ENCODE peak calls at places on chromosomes 16 and 17, in eight cellular contexts. One of them, this sample, is unnamed.

GRCh38 chr16:85750021-85750826 is 672 bp downstream of the C16orf74 start:
- DNase-seq in fibroblast of pulmonary artery: peak; percentile 55
- DNase-seq in breast epithelium: no peak
- DNase-seq in Panc1: no peak
- DNase-seq in AG09309: no peak
- DNase-seq in neural progenitor cell: peak; percentile 59
- DNase-seq in H1: no peak
- DNase-seq in prostate gland: no peak
- DNase-seq in this sample: peak; percentile 47

GRCh38 chr17:27545562-27546229 is 85.3 kb upstream of the LGALS9 start:
- DNase-seq in breast epithelium: no peak
- DNase-seq in prostate gland: no peak
- DNase-seq in Panc1: no peak
- DNase-seq in AG09309: no peak
- DNase-seq in H1: no peak
- DNase-seq in neural progenitor cell: no peak
- DNase-seq in fibroblast of pulmonary artery: no peak
- DNase-seq in this sample: peak; percentile 43

GRCh38 chr17:50640701-50641338 is 6.1 kb downstream of the ABCC3 start:
- DNase-seq in breast epithelium: no peak
- DNase-seq in fibroblast of pulmonary artery: peak; percentile 17
- DNase-seq in H1: no peak
- DNase-seq in prostate gland: no peak
- DNase-seq in Panc1: no peak
- DNase-seq in neural progenitor cell: no peak
- DNase-seq in AG09309: no peak
- DNase-seq in this sample: no peak

GRCh38 chr17:67582632-67583230 is 135.0 kb upstream of the NOL11 start:
- DNase-seq in breast epithelium: no peak
- DNase-seq in AG09309: no peak
- DNase-seq in Panc1: no peak
- DNase-seq in prostate gland: peak; percentile 91
- DNase-seq in fibroblast of pulmonary artery: peak; percentile 26
- DNase-seq in neural progenitor cell: no peak
- DNase-seq in H1: no peak
- DNase-seq in this sample: no peak

GRCh38 chr17:69761011-69761410 is 314.0 kb upstream of the KCNJ16 start:
- DNase-seq in neural progenitor cell: no peak
- DNase-seq in prostate gland: no peak
- DNase-seq in AG09309: no peak
- DNase-seq in breast epithelium: no peak
- DNase-seq in H1: no peak
- DNase-seq in Panc1: no peak
- DNase-seq in fibroblast of pulmonary artery: no peak
- DNase-seq in this sample: no peak

GRCh38 chr17:7477392-7478275 is 1.8 kb downstream of the ZBTB4 start:
- DNase-seq in prostate gland: no peak
- DNase-seq in neural progenitor cell: peak; percentile 71
- DNase-seq in breast epithelium: peak; percentile 73
- DNase-seq in AG09309: peak; percentile 86
- DNase-seq in fibroblast of pulmonary artery: peak; percentile 78
- DNase-seq in H1: no peak
- DNase-seq in Panc1: no peak
- DNase-seq in this sample: peak; percentile 88

GRCh38 chr16:28981517-28981916 is 3.3 kb upstream of the LAT start:
- DNase-seq in Panc1: peak; percentile 17
- DNase-seq in neural progenitor cell: peak; percentile 29
- DNase-seq in prostate gland: no peak
- DNase-seq in breast epithelium: no peak
- DNase-seq in H1: no peak
- DNase-seq in fibroblast of pulmonary artery: peak; percentile 14
- DNase-seq in AG09309: no peak
- DNase-seq in this sample: no peak

GRCh38 chr17:68057531-68057952 is 22.0 kb downstream of the KPNA2 start:
- DNase-seq in breast epithelium: no peak
- DNase-seq in H1: no peak
- DNase-seq in AG09309: no peak
- DNase-seq in neural progenitor cell: no peak
- DNase-seq in prostate gland: no peak
- DNase-seq in Panc1: no peak
- DNase-seq in fibroblast of pulmonary artery: peak; percentile 66
- DNase-seq in this sample: peak; percentile 65

GRCh38 chr17:48637323-48638260 is 11.4 kb upstream of the HOXB9 start:
- DNase-seq in AG09309: peak; percentile 52
- DNase-seq in fibroblast of pulmonary artery: peak; percentile 59
- DNase-seq in neural progenitor cell: no peak
- DNase-seq in Panc1: no peak
- DNase-seq in H1: no peak
- DNase-seq in breast epithelium: no peak
- DNase-seq in prostate gland: no peak
- DNase-seq in this sample: peak; percentile 77

GRCh38 chr17:44083250-44083849 is 12.8 kb downstream of the G6PC3 start:
- DNase-seq in Panc1: no peak
- DNase-seq in AG09309: no peak
- DNase-seq in breast epithelium: no peak
- DNase-seq in neural progenitor cell: no peak
- DNase-seq in prostate gland: no peak
- DNase-seq in H1: no peak
- DNase-seq in fibroblast of pulmonary artery: no peak
- DNase-seq in this sample: no peak

DNA sequence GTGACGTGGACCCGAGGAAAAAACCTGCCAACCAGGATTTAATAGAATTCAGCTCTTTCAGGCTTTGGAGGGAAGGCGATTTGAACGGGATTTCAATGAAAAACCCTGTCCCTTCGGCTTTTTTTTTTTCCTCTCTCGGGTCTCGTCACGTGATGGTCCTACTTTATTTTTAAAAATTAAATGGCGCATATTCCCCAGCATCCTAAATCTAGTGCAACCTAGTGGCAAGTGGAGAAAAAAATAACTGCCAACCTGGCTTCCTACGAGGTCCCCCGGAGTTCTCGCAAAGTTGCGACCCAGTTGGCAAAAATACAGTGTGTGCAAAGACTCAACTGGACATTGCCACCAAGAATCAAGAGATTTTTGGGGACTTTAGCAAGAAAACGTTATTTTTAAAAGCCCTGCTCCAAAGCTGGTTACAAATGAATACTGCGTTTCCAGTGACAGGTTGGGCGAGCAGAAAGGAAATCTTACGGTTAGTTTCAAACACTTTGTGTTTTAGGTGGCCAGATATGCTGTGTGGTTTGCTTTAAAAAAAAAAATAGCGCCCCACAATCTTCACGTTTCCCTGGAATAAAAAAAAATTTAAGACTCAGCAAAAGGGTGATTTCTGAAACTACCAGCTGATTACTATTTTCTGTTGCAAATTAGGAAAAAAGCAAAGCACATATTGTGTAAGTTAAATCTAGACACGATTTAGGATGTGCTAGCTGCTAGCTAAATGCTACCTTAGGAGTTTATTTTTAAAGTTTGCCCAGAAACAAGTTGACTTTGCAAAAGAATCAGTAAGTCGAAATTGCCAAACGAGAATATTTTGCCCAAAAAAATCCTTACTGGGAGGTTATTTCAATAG is 725 bp upstream of the MARF1 start:
- DNase-seq in prostate gland: peak; percentile 11
- DNase-seq in H1: no peak
- DNase-seq in neural progenitor cell: no peak
- DNase-seq in fibroblast of pulmonary artery: peak; percentile 72
- DNase-seq in AG09309: peak; percentile 27
- DNase-seq in Panc1: peak; percentile 67
- DNase-seq in breast epithelium: no peak
- DNase-seq in this sample: peak; percentile 79
- TF ChIP-seq CTCF in prostate gland: peak; percentile 54
- TF ChIP-seq CTCF in H1: peak; percentile 17
- TF ChIP-seq CTCF in neural progenitor cell: peak; percentile 49
- TF ChIP-seq CTCF in fibroblast of pulmonary artery: peak; percentile 62
- TF ChIP-seq CTCF in AG09309: peak; percentile 45
- TF ChIP-seq CTCF in Panc1: peak; percentile 75
- TF ChIP-seq CTCF in breast epithelium: peak; percentile 36
- TF ChIP-seq CTCF in this sample: peak; percentile 67

GRCh38 chr16:88798772-88799455 is 4.7 kb upstream of the CDT1 start:
- DNase-seq in neural progenitor cell: no peak
- DNase-seq in Panc1: no peak
- DNase-seq in AG09309: no peak
- DNase-seq in H1: no peak
- DNase-seq in fibroblast of pulmonary artery: no peak
- DNase-seq in breast epithelium: no peak
- DNase-seq in prostate gland: no peak
- DNase-seq in this sample: no peak
- H3K4me3 ChIP-seq in neural progenitor cell: no peak overlapping the region
- H3K4me3 ChIP-seq in Panc1: no peak overlapping the region
- H3K4me3 ChIP-seq in AG09309: no peak overlapping the region
- H3K4me3 ChIP-seq in H1: no peak overlapping the region
- H3K4me3 ChIP-seq in fibroblast of pulmonary artery: no peak overlapping the region
- H3K4me3 ChIP-seq in breast epithelium: no peak overlapping the region
- H3K4me3 ChIP-seq in prostate gland: no peak overlapping the region
- H3K4me3 ChIP-seq in this sample: no peak overlapping the region

GRCh38 chr17:82548681-82549303 is 29.3 kb downstream of the FOXK2 start:
- DNase-seq in fibroblast of pulmonary artery: peak; percentile 23
- DNase-seq in prostate gland: no peak
- DNase-seq in breast epithelium: no peak
- DNase-seq in neural progenitor cell: no peak
- DNase-seq in Panc1: no peak
- DNase-seq in H1: no peak
- DNase-seq in AG09309: no peak
- DNase-seq in this sample: no peak

GRCh38 chr17:82553210-82553930 is 33.8 kb downstream of the FOXK2 start:
- DNase-seq in fibroblast of pulmonary artery: no peak
- DNase-seq in Panc1: no peak
- DNase-seq in neural progenitor cell: no peak
- DNase-seq in prostate gland: no peak
- DNase-seq in AG09309: no peak
- DNase-seq in H1: no peak
- DNase-seq in breast epithelium: no peak
- DNase-seq in this sample: no peak

GRCh38 chr17:82547981-82548380 is 28.4 kb downstream of the FOXK2 start:
- DNase-seq in breast epithelium: no peak
- DNase-seq in H1: no peak
- DNase-seq in prostate gland: no peak
- DNase-seq in Panc1: no peak
- DNase-seq in fibroblast of pulmonary artery: no peak
- DNase-seq in AG09309: no peak
- DNase-seq in neural progenitor cell: no peak
- DNase-seq in this sample: no peak

GRCh38 chr17:82552580-82552979 is 33.0 kb downstream of the FOXK2 start:
- DNase-seq in breast epithelium: no peak
- DNase-seq in prostate gland: no peak
- DNase-seq in H1: no peak
- DNase-seq in Panc1: no peak
- DNase-seq in fibroblast of pulmonary artery: no peak
- DNase-seq in AG09309: no peak
- DNase-seq in neural progenitor cell: no peak
- DNase-seq in this sample: no peak

DNA sequence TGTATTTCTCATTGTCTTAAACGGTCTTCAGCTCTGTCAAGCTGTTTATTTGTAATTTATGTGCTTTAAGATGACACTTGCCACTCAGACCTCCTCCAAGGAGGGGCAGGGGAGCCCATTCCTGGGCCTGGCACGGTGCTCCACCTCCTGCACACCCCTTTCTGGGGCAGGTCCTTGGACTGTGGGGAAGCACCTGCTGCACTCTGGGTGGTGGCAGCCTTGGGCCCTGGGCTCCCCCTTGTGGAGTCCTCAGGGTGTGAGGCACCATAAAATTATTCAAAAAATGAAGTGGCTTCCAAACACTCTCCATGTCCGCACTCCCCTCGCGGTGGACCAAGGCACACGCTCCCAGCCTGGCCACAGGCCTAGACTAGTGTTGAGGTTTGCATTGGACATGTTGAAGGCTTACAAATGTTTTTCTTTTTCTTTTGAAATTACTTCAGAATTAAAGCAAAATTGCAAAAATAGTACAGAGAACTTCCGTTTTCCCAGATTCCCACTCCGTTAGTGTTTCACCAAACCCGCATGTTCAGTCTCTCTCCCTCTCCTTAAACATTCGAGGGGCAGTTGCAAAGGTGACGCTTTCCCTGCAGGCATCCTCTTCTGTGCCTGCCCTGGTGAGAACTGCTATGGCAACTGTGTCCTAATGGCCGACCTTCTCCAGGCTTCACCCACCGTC is 32.4 kb downstream of the FOXK2 start:
- DNase-seq in fibroblast of pulmonary artery: peak; percentile 74
- DNase-seq in prostate gland: peak; percentile 70
- DNase-seq in neural progenitor cell: peak; percentile 39
- DNase-seq in AG09309: no peak
- DNase-seq in breast epithelium: peak; percentile 69
- DNase-seq in Panc1: no peak
- DNase-seq in H1: no peak
- DNase-seq in this sample: peak; percentile 78
- TF ChIP-seq CTCF in fibroblast of pulmonary artery: peak; percentile 75
- TF ChIP-seq CTCF in prostate gland: peak; percentile 80
- TF ChIP-seq CTCF in neural progenitor cell: peak; percentile 50
- TF ChIP-seq CTCF in AG09309: peak; percentile 78
- TF ChIP-seq CTCF in breast epithelium: peak; percentile 72
- TF ChIP-seq CTCF in Panc1: peak; percentile 95
- TF ChIP-seq CTCF in H1: peak; percentile 42
- TF ChIP-seq CTCF in this sample: peak; percentile 75

GRCh38 chr16:49543315-49543946 is 169.8 kb downstream of the C16orf78 start:
- DNase-seq in breast epithelium: no peak
- DNase-seq in H1: no peak
- DNase-seq in AG09309: no peak
- DNase-seq in prostate gland: no peak
- DNase-seq in neural progenitor cell: peak; percentile 72
- DNase-seq in fibroblast of pulmonary artery: no peak
- DNase-seq in Panc1: no peak
- DNase-seq in this sample: no peak

GRCh38 chr16:49542391-49542891 is 168.8 kb downstream of the C16orf78 start:
- DNase-seq in Panc1: no peak
- DNase-seq in neural progenitor cell: no peak
- DNase-seq in AG09309: no peak
- DNase-seq in prostate gland: no peak
- DNase-seq in fibroblast of pulmonary artery: no peak
- DNase-seq in H1: no peak
- DNase-seq in breast epithelium: no peak
- DNase-seq in this sample: no peak

GRCh38 chr16:49537924-49538455 is 164.4 kb downstream of the C16orf78 start:
- DNase-seq in Panc1: no peak
- DNase-seq in H1: no peak
- DNase-seq in neural progenitor cell: no peak
- DNase-seq in breast epithelium: no peak
- DNase-seq in AG09309: no peak
- DNase-seq in prostate gland: no peak
- DNase-seq in fibroblast of pulmonary artery: no peak
- DNase-seq in this sample: no peak

GRCh38 chr16:49539758-49540157 is 166.2 kb downstream of the C16orf78 start:
- DNase-seq in H1: no peak
- DNase-seq in prostate gland: no peak
- DNase-seq in Panc1: no peak
- DNase-seq in neural progenitor cell: no peak
- DNase-seq in fibroblast of pulmonary artery: no peak
- DNase-seq in AG09309: no peak
- DNase-seq in breast epithelium: no peak
- DNase-seq in this sample: no peak

GRCh38 chr16:49540836-49541235 is 167.2 kb downstream of the C16orf78 start:
- DNase-seq in fibroblast of pulmonary artery: no peak
- DNase-seq in Panc1: no peak
- DNase-seq in breast epithelium: no peak
- DNase-seq in H1: no peak
- DNase-seq in prostate gland: no peak
- DNase-seq in neural progenitor cell: no peak
- DNase-seq in AG09309: no peak
- DNase-seq in this sample: no peak
- H3K4me3 ChIP-seq in fibroblast of pulmonary artery: no peak overlapping the region
- H3K4me3 ChIP-seq in Panc1: no peak overlapping the region
- H3K4me3 ChIP-seq in breast epithelium: no peak overlapping the region
- H3K4me3 ChIP-seq in H1: no peak overlapping the region
- H3K4me3 ChIP-seq in prostate gland: no peak overlapping the region
- H3K4me3 ChIP-seq in neural progenitor cell: no peak overlapping the region
- H3K4me3 ChIP-seq in AG09309: no peak overlapping the region
- H3K4me3 ChIP-seq in this sample: no peak overlapping the region

This sample was measured in fibroblast of the aortic adventitia.